ENCODE peak calls at places on chromosomes 2 and 18, in eight cellular contexts. K is tibial artery; V is stomach; F is Caki2; L is DMS153; J is right cardiac atrium; D is stimulated activated naive CD8-positive, alpha-beta T cell treated with anti-CD3 and anti-CD28 coated beads, Interleukin-15, Interleukin-2, amounts not matched to agents 100 U/mL and 50 U/mL, for 24 hours; G is body of pancreas. Y is an unnamed sample.

GRCh38 chr2:75500633-75501032 is 60.1 kb downstream of the EVA1A start:
- DNase-seq in K (no peak), V (no peak), F (peak), L (peak), J (no peak), D (no peak), G (no peak), Y (no peak)

GRCh38 chr2:227793148-227793722 is 20.4 kb upstream of the CCL20 start:
- DNase-seq in K (no peak), V (no peak), F (no peak), L (no peak), J (no peak), D (no peak), G (no peak), Y (no peak)

GRCh38 chr2:165573534-165574461 is 104.3 kb downstream of the CSRNP3 start:
- DNase-seq in K (peak), V (peak), F (peak), L (peak), J (peak), D (no peak), G (peak), Y (peak)

GRCh38 chr2:72139871-72140620 is 7.6 kb downstream of the CYP26B1 start:
- DNase-seq in K (no peak), V (peak), F (no peak), L (no peak), J (no peak), D (no peak), G (no peak), Y (no peak)

GRCh38 chr2:53130441-53130943 is 637.1 kb upstream of the CHAC2 start:
- DNase-seq in K (no peak), V (no peak), F (no peak), L (no peak), J (no peak), D (no peak), G (no peak), Y (no peak)

GRCh38 chr2:197908940-197909339 is 104.5 kb downstream of the PLCL1 start:
- DNase-seq in K (no peak), V (no peak), F (no peak), L (no peak), J (no peak), D (no peak), G (no peak), Y (no peak)

GRCh38 chr18:37403788-37404187 is 161.8 kb downstream of the CELF4 start:
- DNase-seq in K (no peak), V (no peak), F (no peak), L (no peak), J (no peak), D (no peak), G (no peak), Y (no peak)

GRCh38 chr2:119941981-119942513 is 70.8 kb upstream of the EPB41L5 start:
- DNase-seq in K (no peak), V (no peak), F (no peak), L (no peak), J (no peak), D (no peak), G (no peak), Y (no peak)

GRCh38 chr2:53460347-53460746 is 307.3 kb upstream of the CHAC2 start:
- DNase-seq in K (no peak), V (peak), F (peak), L (no peak), J (peak), D (peak), G (peak), Y (no peak)

GRCh38 chr2:147460140-147460539 is 384.7 kb upstream of the ACVR2A start:
- DNase-seq in K (peak), V (no peak), F (no peak), L (no peak), J (no peak), D (no peak), G (no peak), Y (no peak)

GRCh38 chr2:104290566-104290891 is 563.4 kb upstream of the POU3F3 start:
- DNase-seq in K (no peak), V (no peak), F (no peak), L (no peak), J (no peak), D (no peak), G (no peak), Y (no peak)

GRCh38 chr2:24586955-24587354 is 95.9 kb downstream of the NCOA1 start:
- DNase-seq in K (no peak), V (no peak), F (no peak), L (no peak), J (no peak), D (peak), G (no peak), Y (no peak)

GRCh38 chr2:8238521-8239230 is 443.2 kb upstream of the ID2 start:
- DNase-seq in K (no peak), V (no peak), F (no peak), L (no peak), J (peak), D (no peak), G (no peak), Y (peak)

GRCh38 chr2:151730242-151730975 is 3.9 kb downstream of the NEB start:
- DNase-seq in K (no peak), V (no peak), F (no peak), L (no peak), J (no peak), D (no peak), G (no peak), Y (no peak)

GRCh38 chr2:2775018-2775417 is 443.9 kb upstream of the MYT1L start:
- DNase-seq in K (no peak), V (no peak), F (no peak), L (no peak), J (no peak), D (no peak), G (no peak), Y (no peak)

GRCh38 chr2:105802587-105802986 is 57.9 kb downstream of the NCK2 start:
- DNase-seq in K (no peak), V (no peak), F (peak), L (no peak), J (no peak), D (peak), G (no peak), Y (no peak)

GRCh38 chr2:230925879-230926765 is 1.1 kb upstream of the GPR55 start:
- DNase-seq in K (no peak), V (peak), F (no peak), L (no peak), J (peak), D (peak), G (no peak), Y (no peak)

GRCh38 chr18:36697905-36698304 is 130.9 kb downstream of the TPGS2 start:
- DNase-seq in K (peak), V (no peak), F (peak), L (no peak), J (no peak), D (no peak), G (no peak), Y (no peak)

GRCh38 chr2:241803387-241804325 is 5.3 kb upstream of the NEU4 start:
- DNase-seq in K (peak), V (no peak), F (no peak), L (no peak), J (peak), D (peak), G (peak), Y (peak)

GRCh38 chr18:76923485-76924085 is 101.2 kb downstream of the ZNF236 start:
- DNase-seq in K (no peak), V (no peak), F (no peak), L (no peak), J (no peak), D (no peak), G (no peak), Y (peak)

GRCh38 chr2:80706541-80706940 is 402.0 kb upstream of the LRRTM1 start:
- DNase-seq in K (no peak), V (no peak), F (no peak), L (no peak), J (no peak), D (no peak), G (no peak), Y (peak)

GRCh38 chr2:108330971-108331370 is 42.3 kb downstream of the SULT1C2 start:
- DNase-seq in K (no peak), V (no peak), F (no peak), L (peak), J (no peak), D (no peak), G (no peak), Y (no peak)

GRCh38 chr18:7598167-7599062 is 31.3 kb downstream of the PTPRM start:
- DNase-seq in K (peak), V (no peak), F (no peak), L (no peak), J (no peak), D (no peak), G (no peak), Y (peak)

GRCh38 chr2:188512456-188512855 is 220.8 kb downstream of the GULP1 start:
- DNase-seq in K (no peak), V (no peak), F (peak), L (peak), J (no peak), D (no peak), G (no peak), Y (no peak)

GRCh38 chr2:222518570-222519381 is 94.4 kb downstream of the SGPP2 start:
- DNase-seq in K (no peak), V (peak), F (no peak), L (no peak), J (no peak), D (no peak), G (no peak), Y (no peak)

GRCh38 chr18:76451475-76452331 is 43.3 kb downstream of the ZNF516 start:
- DNase-seq in K (no peak), V (no peak), F (no peak), L (no peak), J (no peak), D (no peak), G (no peak), Y (peak)

GRCh38 chr18:1421502-1421901 is 516.8 kb downstream of the ADCYAP1 start:
- DNase-seq in K (no peak), V (no peak), F (no peak), L (no peak), J (no peak), D (no peak), G (no peak), Y (no peak)

GRCh38 chr2:227503433-227504406 is 31.8 kb downstream of the AGFG1 start:
- DNase-seq in K (peak), V (peak), F (peak), L (no peak), J (peak), D (no peak), G (peak), Y (no peak)

GRCh38 chr2:144133881-144134280 is 386.0 kb downstream of the ZEB2 start:
- DNase-seq in K (no peak), V (no peak), F (no peak), L (no peak), J (no peak), D (no peak), G (no peak), Y (no peak)

GRCh38 chr2:231294116-231294515 is 95.7 kb downstream of the ARMC9 start:
- DNase-seq in K (no peak), V (no peak), F (no peak), L (no peak), J (no peak), D (no peak), G (peak), Y (no peak)

GRCh38 chr2:40914648-40915047 is 462.8 kb upstream of the SLC8A1 start:
- DNase-seq in K (no peak), V (no peak), F (no peak), L (no peak), J (no peak), D (no peak), G (no peak), Y (no peak)

GRCh38 chr2:240568678-240569522 is 616 bp downstream of the RNPEPL1 start:
- DNase-seq in K (peak), V (peak), F (no peak), L (peak), J (peak), D (peak), G (peak), Y (peak)

GRCh38 chr2:230713331-230714121 is 884 bp downstream of the CAB39 start:
- DNase-seq in K (peak), V (peak), F (peak), L (no peak), J (peak), D (peak), G (peak), Y (peak)

GRCh38 chr18:38421016-38421415 is 855.4 kb upstream of the CELF4 start:
- DNase-seq in K (no peak), V (no peak), F (no peak), L (no peak), J (no peak), D (no peak), G (no peak), Y (no peak)

GRCh38 chr2:132430895-132431294 is 14.3 kb downstream of the GPR39 start:
- DNase-seq in K (no peak), V (no peak), F (peak), L (no peak), J (no peak), D (no peak), G (no peak), Y (no peak)

GRCh38 chr2:199956062-199956380 is 639 bp downstream of the MAIP1 start:
- DNase-seq in K (no peak), V (no peak), F (no peak), L (no peak), J (no peak), D (no peak), G (no peak), Y (no peak)

GRCh38 chr2:79887747-79888374 is 375.0 kb downstream of the CTNNA2 start:
- DNase-seq in K (no peak), V (no peak), F (peak), L (peak), J (no peak), D (peak), G (peak), Y (peak)